ENCODE peak calls at places on chromosome 1, in four cellular contexts. V is iris pigment epithelial cell; Y is HCEC 1CT; E is stimulated activated CD8-positive, alpha-beta memory T cell treated with anti-CD3 and anti-CD28 coated beads, Interleukin-15, amount 100 ng/mL, for 1 hour. M is an unnamed sample.

GRCh38 chr1:157725214-157725577 is 24.6 kb upstream of the FCRL3 start:
- DNase-seq in V (no peak), Y (no peak), E (no peak), M (no peak)

GRCh38 chr1:159892944-159893343 is 7.0 kb downstream of the CFAP45 start:
- DNase-seq in E (no peak), Y (no peak), V (no peak), M (no peak)

GRCh38 chr1:86155061-86155806 is 1.3 kb downstream of the COL24A1 start:
- DNase-seq in Y (no peak), V (peak; percentile 37), E (no peak), M (no peak)

GRCh38 chr1:234108921-234109320 is 204.4 kb downstream of the SLC35F3 start:
- DNase-seq in V (no peak), Y (no peak), E (no peak), M (peak; percentile 46)

GRCh38 chr1:20728371-20729154 is 3.9 kb downstream of the SH2D5 start:
- DNase-seq in Y (no peak), E (no peak), V (no peak), M (no peak)

GRCh38 chr1:220011620-220012019 is 34.7 kb downstream of the EPRS1 start:
- DNase-seq in V (no peak), E (no peak), Y (peak; percentile 26), M (peak; percentile 10)

GRCh38 chr1:215636258-215636965 is 69.3 kb downstream of the KCTD3 start:
- DNase-seq in E (no peak), V (peak; percentile 77), Y (no peak), M (peak; percentile 65)

GRCh38 chr1:104402178-104402577 is 652.5 kb downstream of the AMY1C start:
- DNase-seq in V (no peak), Y (no peak), E (no peak), M (no peak)

GRCh38 chr1:62964141-62964540 is 180.2 kb downstream of the ATG4C start:
- DNase-seq in E (no peak), Y (no peak), V (no peak), M (no peak)

GRCh38 chr1:211327341-211327921 is 798 bp downstream of the TRAF5 start:
- DNase-seq in V (peak; percentile 79), E (no peak), Y (peak; percentile 44), M (peak; percentile 71)

GRCh38 chr1:197677313-197677712 is 98.0 kb downstream of the DENND1B start:
- DNase-seq in E (no peak), Y (no peak), V (no peak), M (no peak)

GRCh38 chr1:18384059-18384458 is 96.7 kb upstream of the KLHDC7A start:
- DNase-seq in E (no peak), V (no peak), Y (no peak), M (no peak)

GRCh38 chr1:37732111-37732780 is 32.7 kb downstream of the EPHA10 start:
- DNase-seq in Y (no peak), V (no peak), E (no peak), M (no peak)